ENCODE peak calls at places on chromosomes 6 and 20, in eight cellular contexts. V is OCI-LY7; G is GM20000; A is fibroblast of pulmonary artery; M is heart left ventricle; J is CD8-positive, alpha-beta T cell; L is psoas muscle; H is progenitor cell of endocrine pancreas. I is an unnamed sample.

GRCh38 chr6:41694815-41695536 is 40.4 kb downstream of the TFEB start:
- DNase-seq in V (no peak), A (peak; percentile 14), L (no peak), J (no peak), G (no peak), H (no peak), M (peak; percentile 44), I (no peak)

GRCh38 chr6:109051301-109051700 is 43.3 kb downstream of the SESN1 start:
- DNase-seq in J (no peak), G (no peak), V (no peak), M (no peak), L (no peak), H (no peak), A (no peak), I (no peak)

GRCh38 chr6:122116105-122116504 is 283.3 kb upstream of the HSF2 start:
- DNase-seq in H (no peak), V (no peak), A (no peak), L (no peak), G (no peak), J (no peak), M (no peak), I (no peak)

GRCh38 chr6:42030585-42031506 is 19.5 kb upstream of the TAF8 start:
- DNase-seq in L (peak; percentile 27), V (peak; percentile 50), M (peak; percentile 76), J (no peak), H (no peak), A (peak; percentile 69), G (no peak), I (peak; percentile 79)

GRCh38 chr20:64069614-64070243 is 6.7 kb downstream of the TCEA2 start:
- DNase-seq in L (no peak), H (peak; percentile 66), A (peak; percentile 28), M (no peak), V (no peak), J (no peak), G (peak; percentile 77), I (no peak)

GRCh38 chr6:151948007-151948745 is 140.7 kb downstream of the ESR1 start:
- DNase-seq in L (no peak), M (no peak), A (no peak), H (no peak), G (no peak), V (peak; percentile 7), J (no peak), I (no peak)

GRCh38 chr20:46708172-46708860 is 1.1 kb upstream of the SLC2A10 start:
- DNase-seq in A (no peak), L (no peak), H (no peak), J (no peak), V (no peak), G (no peak), M (no peak), I (no peak)

GRCh38 chr6:30206152-30206551 is 7.1 kb downstream of the TRIM26 start:
- DNase-seq in H (no peak), L (no peak), J (no peak), G (no peak), V (no peak), A (no peak), M (no peak), I (no peak)

GRCh38 chr20:53918949-53919361 is 151.4 kb downstream of the BCAS1 start:
- DNase-seq in H (no peak), V (peak; percentile 76), L (no peak), J (no peak), A (no peak), G (no peak), M (no peak), I (no peak)

GRCh38 chr6:24431045-24431451 is 28.3 kb downstream of the MRS2 start:
- DNase-seq in G (peak; percentile 33), A (peak; percentile 67), L (no peak), M (no peak), J (no peak), H (no peak), V (peak; percentile 58), I (no peak)

GRCh38 chr20:5973172-5973571 is 22.7 kb downstream of the MCM8 start:
- DNase-seq in A (peak; percentile 38), G (no peak), H (no peak), J (no peak), L (no peak), M (no peak), V (no peak), I (no peak)

GRCh38 chr6:30500421-30501069 is 11.2 kb downstream of the HLA-E start:
- DNase-seq in G (no peak), M (no peak), H (no peak), L (no peak), A (peak; percentile 66), V (no peak), J (no peak), I (no peak)

GRCh38 chr6:169556758-169557505 is 144.9 kb downstream of the WDR27 start:
- DNase-seq in A (no peak), L (no peak), G (peak; percentile 79), V (peak; percentile 34), J (no peak), M (no peak), H (no peak), I (no peak)

GRCh38 chr6:76466286-76466685 is 393.8 kb upstream of the IMPG1 start:
- DNase-seq in M (no peak), A (no peak), G (no peak), J (no peak), V (no peak), H (no peak), L (no peak), I (no peak)

DNA sequence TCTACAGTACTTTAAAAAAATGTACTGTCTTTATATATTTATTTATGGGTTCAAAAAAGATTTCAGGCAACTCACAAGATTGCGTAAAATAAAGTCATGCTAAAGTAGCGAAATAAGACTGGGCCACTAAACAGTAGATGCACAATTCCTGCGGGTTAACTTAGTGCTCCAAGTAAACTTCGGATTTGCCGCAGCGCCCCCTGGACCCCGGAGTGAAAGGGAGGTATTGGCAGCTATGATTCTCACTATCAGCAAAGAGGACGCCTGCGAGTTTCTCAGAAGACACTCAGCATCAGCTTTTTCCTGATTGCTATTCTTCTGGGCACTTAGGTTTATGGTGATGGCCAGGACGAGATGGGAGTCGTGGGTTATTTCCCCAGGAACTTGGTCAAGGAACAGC is 1.4 kb downstream of the OTOR start:
- DNase-seq in M (no peak), G (no peak), A (no peak), H (no peak), V (no peak), L (no peak), J (no peak), I (no peak)
- TF ChIP-seq CTCF in M (no peak), G (no peak), A (no peak), H (peak; percentile 40), V (peak; percentile 60), L (no peak), J (no peak), I (peak; percentile 25)

DNA sequence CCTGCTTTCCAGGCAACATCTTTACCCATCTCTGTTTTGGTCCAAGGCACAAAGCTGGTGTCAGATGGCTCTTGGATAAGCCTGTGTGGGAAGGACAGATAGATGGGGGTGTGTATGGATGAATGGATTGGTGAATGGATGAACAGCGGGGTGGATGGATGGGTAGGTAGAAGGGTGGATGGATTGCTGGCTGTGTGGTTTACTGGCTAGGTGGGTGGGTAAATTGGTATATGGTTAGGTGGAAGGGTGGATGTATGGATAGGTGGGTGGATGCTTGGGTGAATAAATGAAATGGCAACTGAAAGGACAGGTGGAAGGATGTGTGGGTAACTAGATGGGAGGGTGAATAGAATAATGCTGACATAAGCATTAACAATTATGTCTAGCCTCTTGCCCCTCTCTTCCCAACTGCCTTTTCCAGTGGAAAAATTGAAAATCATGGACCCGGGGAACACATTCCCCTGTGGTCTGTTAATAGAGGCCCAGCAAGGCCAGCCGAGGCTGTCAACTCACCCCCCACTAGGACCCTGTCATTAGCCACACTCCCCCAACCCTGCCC is 43.8 kb upstream of the RSPO4 start:
- DNase-seq in H (no peak), J (no peak), L (no peak), A (no peak), M (no peak), G (no peak), V (no peak), I (no peak)
- TF ChIP-seq CTCF in H (no peak), J (no peak), L (no peak), A (no peak), M (no peak), G (no peak), V (no peak), I (no peak)

GRCh38 chr6:17283074-17283473 is 1.9 kb downstream of the RBM24 start:
- DNase-seq in L (no peak), G (no peak), A (no peak), V (no peak), J (no peak), H (no peak), M (no peak), I (no peak)

GRCh38 chr6:17280552-17281090 is 540 bp upstream of the RBM24 start:
- DNase-seq in M (peak; percentile 83), G (peak; percentile 16), L (peak; percentile 79), J (no peak), H (peak; percentile 55), A (peak; percentile 11), V (no peak), I (no peak)

GRCh38 chr6:17280138-17280537 is 1.0 kb upstream of the RBM24 start:
- DNase-seq in M (no peak), A (no peak), H (no peak), G (no peak), J (no peak), V (no peak), L (no peak), I (no peak)

GRCh38 chr6:17281100-17281496 is at the start of gene RBM24:
- DNase-seq in V (no peak), G (peak; percentile 59), J (no peak), A (peak; percentile 78), H (peak; percentile 61), M (peak; percentile 66), L (peak; percentile 64), I (no peak)

GRCh38 chr6:17281497-17282481 is 628 bp downstream of the RBM24 start:
- DNase-seq in V (no peak), G (no peak), M (peak; percentile 56), L (no peak), H (peak; percentile 25), A (peak; percentile 47), J (no peak), I (peak; percentile 88)
- TF ChIP-seq CTCF in V (no peak), G (no peak), M (no peak), L (no peak), H (no peak), A (no peak), J (no peak), I (no peak)

GRCh38 chr20:52746190-52746589 is 226.0 kb upstream of the TSHZ2 start:
- DNase-seq in J (no peak), H (no peak), L (no peak), V (no peak), M (no peak), G (no peak), A (peak; percentile 13), I (no peak)

GRCh38 chr20:52748235-52748950 is 223.8 kb upstream of the TSHZ2 start:
- DNase-seq in J (no peak), G (no peak), A (peak; percentile 18), L (peak; percentile 15), V (no peak), H (no peak), M (no peak), I (no peak)

GRCh38 chr20:52746768-52747167 is 225.4 kb upstream of the TSHZ2 start:
- DNase-seq in V (no peak), G (no peak), M (no peak), J (no peak), H (no peak), L (no peak), A (no peak), I (no peak)

GRCh38 chr20:52749020-52749419 is 223.1 kb upstream of the TSHZ2 start:
- DNase-seq in G (no peak), A (no peak), V (no peak), M (no peak), H (no peak), J (no peak), L (no peak), I (no peak)

GRCh38 chr20:52747736-52748135 is 224.4 kb upstream of the TSHZ2 start:
- DNase-seq in L (no peak), V (peak; percentile 37), M (no peak), G (no peak), J (no peak), H (no peak), A (peak; percentile 24), I (no peak)
- TF ChIP-seq CTCF in L (peak; percentile 9), V (peak; percentile 77), M (peak; percentile 9), G (no peak), J (no peak), H (peak; percentile 34), A (peak; percentile 35), I (peak; percentile 7)

I was measured in chondrocyte.